ENCODE peak calls at places on chromosomes 11 and 22, in nine cellular contexts. Q is T-helper 17 cell; H is cardiac muscle cell; Z is HT1080; K is GM12865; S is activated CD8-positive, alpha-beta memory T cell treated with anti-CD3 and anti-CD28 coated beads, Interleukin-2, amount 10 ng/mL, durations not matched to agents 7 days and 5 days; W is NCI-H510A; F is Calu3; C is stimulated activated CD4-positive, alpha-beta T cell treated with anti-CD3 and anti-CD28 coated beads, Interleukin-12 subunit alpha, Interleukin-12 subunit beta, amount 100 ng/mL, for 48 hours. B is an unnamed sample.

GRCh38 chr22:21803859-21804258 is 63.6 kb downstream of the MAPK1 start:
- DNase-seq in Q (no peak), H (no peak), Z (no peak), K (no peak), S (no peak), W (no peak), F (no peak), C (no peak), B (no peak)

GRCh38 chr11:130474637-130475400 is 26.4 kb downstream of the ADAMTS15 start:
- DNase-seq in Q (no peak), H (no peak), Z (no peak), K (no peak), S (no peak), W (no peak), F (no peak), C (no peak), B (no peak)

GRCh38 chr11:114666760-114667159 is 11.6 kb upstream of the NXPE2 start:
- DNase-seq in Q (no peak), H (no peak), Z (no peak), K (no peak), S (no peak), W (no peak), F (no peak), C (no peak), B (no peak)

GRCh38 chr22:38741576-38741975 is 14.2 kb downstream of the SUN2 start:
- DNase-seq in Q (no peak), H (no peak), Z (no peak), K (no peak), S (no peak), W (no peak), F (no peak), C (no peak), B (no peak)

GRCh38 chr11:107370390-107370789 is 87.2 kb downstream of the CWF19L2 start:
- DNase-seq in Q (no peak), H (no peak), Z (no peak), K (peak; percentile 19), S (no peak), W (no peak), F (no peak), C (no peak), B (no peak)

GRCh38 chr22:40898850-40899357 is 37.0 kb upstream of the DNAJB7 start:
- DNase-seq in Q (no peak), H (peak; percentile 20), Z (peak; percentile 60), K (peak; percentile 68), S (no peak), W (no peak), F (no peak), C (no peak), B (peak; percentile 4)

GRCh38 chr11:86068138-86068861 is 584 bp downstream of the PICALM start:
- DNase-seq in Q (peak; percentile 28), H (peak; percentile 43), Z (peak; percentile 42), K (peak; percentile 56), S (peak; percentile 64), W (no peak), F (peak; percentile 21), C (no peak), B (peak; percentile 54)

GRCh38 chr11:114098927-114099326 is 39.4 kb downstream of the ZBTB16 start:
- DNase-seq in Q (no peak), H (no peak), Z (no peak), K (no peak), S (no peak), W (peak; percentile 44), F (peak; percentile 7), C (no peak), B (no peak)

GRCh38 chr11:120523196-120523595 is 11.6 kb downstream of the GRIK4 start:
- DNase-seq in Q (no peak), H (no peak), Z (no peak), K (peak; percentile 9), S (no peak), W (no peak), F (no peak), C (no peak), B (no peak)

GRCh38 chr11:75242722-75243600 is 2.4 kb downstream of the TPBGL start:
- DNase-seq in Q (no peak), H (no peak), Z (no peak), K (no peak), S (peak; percentile 36), W (no peak), F (no peak), C (no peak), B (no peak)

GRCh38 chr11:62680825-62681240 is 2.0 kb upstream of the UBXN1 start:
- DNase-seq in Q (no peak), H (peak; percentile 71), Z (peak; percentile 78), K (peak; percentile 82), S (peak; percentile 62), W (peak; percentile 41), F (peak; percentile 64), C (no peak), B (peak; percentile 26)

GRCh38 chr11:130068986-130069683 is 559 bp upstream of the APLP2 start:
- DNase-seq in Q (peak; percentile 29), H (no peak), Z (peak; percentile 72), K (no peak), S (peak; percentile 56), W (peak; percentile 78), F (peak; percentile 41), C (no peak), B (no peak)

GRCh38 chr11:126464796-126465195 is 109.3 kb downstream of the ST3GAL4 start:
- DNase-seq in Q (no peak), H (no peak), Z (no peak), K (no peak), S (no peak), W (no peak), F (no peak), C (no peak), B (no peak)

GRCh38 chr11:18727499-18728236 is 1.7 kb upstream of the IGSF22 start:
- DNase-seq in Q (peak; percentile 33), H (peak; percentile 65), Z (peak; percentile 26), K (peak; percentile 41), S (peak; percentile 50), W (no peak), F (peak; percentile 57), C (no peak), B (peak; percentile 17)

GRCh38 chr11:116512841-116513240 is 259.9 kb downstream of the BUD13 start:
- DNase-seq in Q (no peak), H (no peak), Z (no peak), K (no peak), S (no peak), W (no peak), F (no peak), C (no peak), B (no peak)

GRCh38 chr11:100629671-100630070 is 57.4 kb upstream of the ARHGAP42 start:
- DNase-seq in Q (no peak), H (no peak), Z (peak; percentile 56), K (no peak), S (no peak), W (no peak), F (no peak), C (no peak), B (no peak)

GRCh38 chr11:59615132-59615636 is 390 bp downstream of the OSBP start:
- DNase-seq in Q (peak; percentile 64), H (no peak), Z (peak; percentile 5), K (peak; percentile 76), S (peak; percentile 77), W (no peak), F (peak; percentile 63), C (peak; percentile 31), B (peak; percentile 29)

GRCh38 chr11:46390331-46391171 is 1.0 kb downstream of the CHRM4 start:
- DNase-seq in Q (no peak), H (no peak), Z (no peak), K (no peak), S (no peak), W (no peak), F (no peak), C (no peak), B (no peak)

GRCh38 chr11:71556018-71556417 is 7.8 kb downstream of the KRTAP5-9 start:
- DNase-seq in Q (no peak), H (no peak), Z (no peak), K (no peak), S (no peak), W (no peak), F (no peak), C (no peak), B (no peak)

GRCh38 chr22:28867191-28867590 is 16.2 kb upstream of the ZNRF3 start:
- DNase-seq in Q (no peak), H (no peak), Z (no peak), K (no peak), S (no peak), W (no peak), F (no peak), C (no peak), B (no peak)

GRCh38 chr11:128981254-128981653 is 38.6 kb upstream of the TP53AIP1 start:
- DNase-seq in Q (no peak), H (no peak), Z (peak; percentile 68), K (no peak), S (no peak), W (no peak), F (no peak), C (no peak), B (no peak)

GRCh38 chr11:108340958-108341357 is 118.1 kb downstream of the ATM start:
- DNase-seq in Q (no peak), H (no peak), Z (peak; percentile 13), K (no peak), S (no peak), W (no peak), F (peak; percentile 24), C (no peak), B (no peak)

GRCh38 chr11:20477418-20478090 is 90.0 kb downstream of the PRMT3 start:
- DNase-seq in Q (no peak), H (no peak), Z (peak; percentile 5), K (no peak), S (no peak), W (no peak), F (no peak), C (no peak), B (no peak)

GRCh38 chr22:23404689-23405365 is 175.3 kb downstream of the IGLL1 start:
- DNase-seq in Q (no peak), H (peak; percentile 91), Z (peak; percentile 20), K (no peak), S (no peak), W (no peak), F (no peak), C (no peak), B (no peak)

GRCh38 chr11:112235750-112236390 is 9.6 kb downstream of the PTS start:
- DNase-seq in Q (no peak), H (no peak), Z (no peak), K (no peak), S (no peak), W (no peak), F (no peak), C (no peak), B (no peak)

GRCh38 chr22:32728291-32728690 is 73.2 kb upstream of the TIMP3 start:
- DNase-seq in Q (no peak), H (no peak), Z (no peak), K (peak; percentile 20), S (no peak), W (no peak), F (no peak), C (no peak), B (no peak)

GRCh38 chr11:108734956-108735559 is 70.2 kb downstream of the DDX10 start:
- DNase-seq in Q (no peak), H (peak; percentile 12), Z (peak; percentile 7), K (peak; percentile 60), S (no peak), W (no peak), F (no peak), C (no peak), B (no peak)

GRCh38 chr22:41725510-41726110 is 26.3 kb downstream of the MEI1 start:
- DNase-seq in Q (no peak), H (no peak), Z (peak; percentile 72), K (no peak), S (no peak), W (no peak), F (no peak), C (no peak), B (no peak)

GRCh38 chr11:102448869-102449224 is 3.7 kb downstream of the TMEM123 start:
- DNase-seq in Q (no peak), H (no peak), Z (no peak), K (no peak), S (no peak), W (no peak), F (no peak), C (no peak), B (no peak)

GRCh38 chr11:103659138-103659734 is 377.2 kb upstream of the DDI1 start:
- DNase-seq in Q (no peak), H (peak; percentile 16), Z (peak; percentile 28), K (no peak), S (no peak), W (no peak), F (peak; percentile 6), C (no peak), B (no peak)

GRCh38 chr22:18031670-18032454 is 7.5 kb upstream of the MICAL3 start:
- DNase-seq in Q (no peak), H (no peak), Z (peak; percentile 98), K (no peak), S (no peak), W (no peak), F (peak; percentile 87), C (no peak), B (no peak)

B was measured in stimulated activated naive B cell treated with anti-CD40 and anti-IgM and Interleukin-4, amounts not matched to agents 10 μg/mL and 1 μg/mL and 100 μg/mL, for 72 hours.